ENCODE peak calls at places on chromosomes 12 and 14, in six cellular contexts. O is H7; M is neuronal stem cell; S is ELR; N is stimulated activated CD4-positive, alpha-beta T cell treated with anti-CD3 and anti-CD28 coated beads, Interleukin-2, amount 100 ng/mL, for 4 hours; Y is adipocyte. G is an unnamed sample.

GRCh38 chr12:30438526-30439120 is 257.0 kb downstream of the IPO8 start:
- DNase-seq in N (no peak), O (no peak), M (no peak), S (no peak), Y (no peak), G (no peak)

GRCh38 chr14:91409991-91410401 is 7.6 kb downstream of the CCDC88C start:
- DNase-seq in O (no peak), S (no peak), N (peak), Y (no peak), M (no peak), G (no peak)

GRCh38 chr12:49462103-49462739 is 76.6 kb upstream of the KCNH3 start:
- DNase-seq in S (no peak), Y (no peak), M (no peak), O (no peak), N (no peak), G (no peak)

GRCh38 chr14:37594916-37595808 is at the start of the genes FOXA1 and TTC6:
- DNase-seq in M (peak), O (peak), S (peak), N (no peak), Y (peak), G (no peak)

GRCh38 chr14:30153662-30154061 is 226.0 kb upstream of the PRKD1 start:
- DNase-seq in S (no peak), N (no peak), O (no peak), Y (peak), M (no peak), G (no peak)

GRCh38 chr14:77276295-77276935 is 5.4 kb upstream of the NGB start:
- DNase-seq in N (no peak), Y (no peak), S (no peak), O (peak), M (no peak), G (no peak)

GRCh38 chr12:88067301-88067700 is 38.1 kb upstream of the C12orf50 start:
- DNase-seq in S (peak), M (no peak), N (no peak), Y (no peak), O (no peak), G (no peak)

GRCh38 chr12:112828534-112828933 is 37.0 kb downstream of the RPH3A start:
- DNase-seq in Y (no peak), M (no peak), O (no peak), N (no peak), S (no peak), G (no peak)

GRCh38 chr12:42469355-42470006 is 120.1 kb downstream of the PRICKLE1 start:
- DNase-seq in N (no peak), Y (no peak), M (no peak), O (no peak), S (no peak), G (peak)

GRCh38 chr12:3311491-3312103 is 179.4 kb upstream of the PRMT8 start:
- DNase-seq in S (no peak), Y (no peak), N (no peak), O (no peak), M (no peak), G (no peak)

G was measured in GM12878.